ENCODE peak calls at places on chromosome 21, in four cellular contexts. K, E, H and I are unnamed samples.

GRCh38 chr21:33127154-33127893 is 57.4 kb downstream of the OLIG1 start:
- DNase-seq in E (peak), H (peak), K (peak), I (peak)

GRCh38 chr21:39612233-39613028 is at the start of gene B3GALT5:
- DNase-seq in H (peak), E (peak), K (no peak), I (no peak)

GRCh38 chr21:46118871-46119564 is 21.1 kb downstream of the COL6A2 start:
- DNase-seq in K (no peak), E (no peak), H (no peak), I (no peak)

GRCh38 chr21:41615613-41616012 is 107.7 kb upstream of the TMPRSS2 start:
- DNase-seq in E (no peak), H (no peak), K (no peak), I (no peak)

GRCh38 chr21:28227881-28228623 is 764.6 kb downstream of the LTN1 start:
- DNase-seq in E (no peak), K (peak), H (no peak), I (no peak)

GRCh38 chr21:34609951-34610549 is 4.9 kb downstream of the RCAN1 start:
- DNase-seq in H (no peak), E (no peak), K (no peak), I (no peak)

GRCh38 chr21:29888437-29888836 is 51.4 kb downstream of the GRIK1 start:
- DNase-seq in E (no peak), H (no peak), K (no peak), I (no peak)

GRCh38 chr21:40102682-40103081 is 235.4 kb downstream of the PCP4 start:
- DNase-seq in E (no peak), H (no peak), K (no peak), I (no peak)

GRCh38 chr21:29192999-29193563 is 62.6 kb downstream of the MAP3K7CL start:
- DNase-seq in H (no peak), K (no peak), E (no peak), I (no peak)

GRCh38 chr21:15206514-15206913 is 141.7 kb upstream of the NRIP1 start:
- DNase-seq in H (no peak), E (no peak), K (no peak), I (no peak)

GRCh38 chr21:38733973-38734546 is 71.7 kb upstream of the ETS2 start:
- DNase-seq in E (peak), H (peak), K (peak), I (peak)

GRCh38 chr21:45992311-45993209 is 11.0 kb downstream of the COL6A1 start:
- DNase-seq in K (no peak), E (no peak), H (no peak), I (no peak)

GRCh38 chr21:30194701-30195299 is 21.1 kb downstream of the CLDN8 start:
- DNase-seq in K (peak), H (peak), E (peak), I (no peak)

GRCh38 chr21:25735895-25736597 is 1.3 kb downstream of the GABPA start:
- DNase-seq in E (peak), K (peak), H (no peak), I (no peak)